ENCODE peak calls at places on chromosomes 4 and X, in nine cellular contexts. J is A549; M is pancreas; N is heart left ventricle; V is fibroblast of lung; A is right cardiac atrium; Q is naive thymus-derived CD4-positive, alpha-beta T cell; X is tibial nerve; O is kidney. F is an unnamed sample.

GRCh38 chr4:181601118-181601517 is 642.1 kb upstream of the TENM3 start:
- DNase-seq in X (no peak), M (no peak), Q (no peak), O (no peak), A (no peak), V (peak; percentile 64), J (no peak), N (no peak), F (no peak)

GRCh38 chr4:152975615-152976465 is 39.7 kb downstream of the FHDC1 start:
- DNase-seq in V (no peak), O (no peak), N (no peak), Q (no peak), X (no peak), M (no peak), A (no peak), J (no peak), F (no peak)

GRCh38 chrX:36414056-36414455 is 494.5 kb downstream of the CFAP47 start:
- DNase-seq in N (no peak), O (no peak), M (no peak), A (no peak), J (no peak), V (no peak), X (no peak), Q (no peak), F (no peak)

GRCh38 chrX:131763674-131764073 is 219.8 kb downstream of the OR13H1 start:
- DNase-seq in V (peak; percentile 65), O (no peak), X (no peak), N (peak; percentile 78), A (peak; percentile 76), J (peak; percentile 69), Q (peak; percentile 85), M (no peak), F (no peak)

GRCh38 chr4:132297346-132297745 is 851.7 kb upstream of the PCDH10 start:
- DNase-seq in O (no peak), M (no peak), V (peak; percentile 10), X (no peak), A (no peak), J (no peak), N (no peak), Q (no peak), F (no peak)

GRCh38 chrX:14802943-14803710 is 69.7 kb downstream of the FANCB start:
- DNase-seq in N (no peak), X (no peak), J (no peak), A (no peak), Q (no peak), M (no peak), V (peak; percentile 6), O (no peak), F (no peak)

GRCh38 chr4:185283723-185284122 is 74.3 kb downstream of the SNX25 start:
- DNase-seq in A (no peak), X (no peak), N (no peak), M (no peak), V (peak; percentile 58), O (no peak), J (no peak), Q (no peak), F (no peak)

GRCh38 chr4:182917182-182918043 is at the start of gene DCTD:
- DNase-seq in X (peak; percentile 63), O (peak; percentile 94), J (no peak), M (peak; percentile 90), V (peak; percentile 75), Q (peak; percentile 80), A (peak; percentile 93), N (peak; percentile 87), F (peak; percentile 72)

GRCh38 chr4:136643416-136643815 is 888.9 kb downstream of the PCDH18 start:
- DNase-seq in M (no peak), O (no peak), V (no peak), J (no peak), Q (no peak), N (no peak), X (no peak), A (no peak), F (no peak)

GRCh38 chr4:762211-763190 is 56.9 kb downstream of the PCGF3 start:
- DNase-seq in Q (no peak), X (no peak), M (peak; percentile 72), J (no peak), O (peak; percentile 60), N (peak; percentile 6), V (peak; percentile 31), A (no peak), F (no peak)

GRCh38 chr4:83297548-83298260 is 13.1 kb upstream of the COQ2 start:
- DNase-seq in O (no peak), V (no peak), J (no peak), A (no peak), Q (no peak), M (no peak), N (no peak), X (no peak), F (no peak)

GRCh38 chr4:174256277-174256713 is 27.2 kb downstream of the FBXO8 start:
- DNase-seq in Q (no peak), X (no peak), O (no peak), A (no peak), J (no peak), M (no peak), N (no peak), V (peak; percentile 70), F (no peak)

GRCh38 chr4:74370912-74371311 is 6.0 kb downstream of the EREG start:
- DNase-seq in A (no peak), N (no peak), M (no peak), Q (peak; percentile 24), X (no peak), O (no peak), V (peak; percentile 39), J (peak; percentile 20), F (no peak)

GRCh38 chr4:19002170-19002569 is 980.6 kb upstream of the LCORL start:
- DNase-seq in X (no peak), J (no peak), A (no peak), V (no peak), N (no peak), M (no peak), O (no peak), Q (no peak), F (no peak)

GRCh38 chr4:19010766-19011165 is 989.2 kb upstream of the LCORL start:
- DNase-seq in A (no peak), Q (no peak), X (no peak), J (no peak), M (no peak), O (no peak), N (no peak), V (no peak), F (no peak)

GRCh38 chr4:19009886-19010285 is 988.3 kb upstream of the LCORL start:
- DNase-seq in J (no peak), Q (no peak), X (no peak), N (no peak), O (no peak), M (no peak), A (no peak), V (no peak), F (no peak)

DNA sequence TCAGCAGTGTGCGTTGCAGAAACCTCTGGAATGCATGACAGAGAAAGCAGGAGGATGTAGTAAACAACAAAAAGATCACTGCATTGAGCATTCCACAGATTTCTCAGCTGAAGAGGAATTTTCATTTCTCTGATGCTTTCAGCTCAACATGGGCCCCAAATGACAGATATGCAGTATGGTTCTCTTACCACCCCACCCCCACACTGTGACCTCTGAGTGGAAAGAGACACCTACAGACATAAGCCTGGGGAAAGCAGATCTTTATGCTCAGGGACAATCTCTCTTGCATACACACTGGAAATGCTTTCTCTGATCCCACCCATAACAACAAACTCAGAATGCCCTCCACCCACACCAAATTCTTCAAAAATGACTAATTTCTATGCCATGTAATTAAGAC is 983.7 kb upstream of the LCORL start:
- DNase-seq in N (no peak), V (peak; percentile 69), X (no peak), O (no peak), J (no peak), A (no peak), Q (no peak), M (no peak), F (no peak)
- H3K9me3 ChIP-seq in N (no peaks in the 10 kb centered on the region), V (no peaks in the 10 kb centered on the region), X (no peaks in the 10 kb centered on the region), O (no peaks in the 10 kb centered on the region), J (no peaks in the 10 kb centered on the region), A (no peaks in the 10 kb centered on the region), Q (no peaks in the 10 kb centered on the region), M (no peaks in the 10 kb centered on the region), F (no peaks in the 10 kb centered on the region)

GRCh38 chrX:47446971-47447370 is 36.1 kb downstream of the ZNF41 start:
- DNase-seq in Q (no peak), A (no peak), O (no peak), N (no peak), X (no peak), M (no peak), J (no peak), V (no peak), F (no peak)

GRCh38 chrX:47452112-47452511 is 30.9 kb downstream of the ZNF41 start:
- DNase-seq in A (no peak), J (no peak), O (no peak), M (no peak), X (no peak), Q (no peak), V (no peak), N (no peak), F (no peak)

GRCh38 chrX:47448165-47448806 is 34.7 kb downstream of the ZNF41 start:
- DNase-seq in A (no peak), O (no peak), X (no peak), J (no peak), M (no peak), Q (no peak), V (no peak), N (no peak), F (no peak)

GRCh38 chrX:47447607-47448006 is 35.4 kb downstream of the ZNF41 start:
- DNase-seq in X (no peak), V (no peak), Q (no peak), A (no peak), N (no peak), J (no peak), M (no peak), O (no peak), F (no peak)

GRCh38 chrX:47446431-47446830 is 36.6 kb downstream of the ZNF41 start:
- DNase-seq in J (no peak), N (no peak), V (no peak), Q (no peak), A (no peak), M (no peak), O (no peak), X (no peak), F (no peak)
- H3K9me3 ChIP-seq in J (peaks cover 71% of the 10 kb centered on the region), N (no peaks in the 10 kb centered on the region), V (no peaks in the 10 kb centered on the region), Q (peaks cover 4% of the 10 kb centered on the region), A (no peaks in the 10 kb centered on the region), M (no peaks in the 10 kb centered on the region), O (peaks cover 24% of the 10 kb centered on the region), X (peaks cover 26% of the 10 kb centered on the region), F (peaks cover 13% of the 10 kb centered on the region)

GRCh38 chrX:70049406-70049805 is 332 bp downstream of the AWAT2 start:
- DNase-seq in O (no peak), A (no peak), V (no peak), J (no peak), N (no peak), X (no peak), M (no peak), Q (no peak), F (no peak)
- H3K9me3 ChIP-seq in O (no peaks in the 10 kb centered on the region), A (no peaks in the 10 kb centered on the region), V (no peaks in the 10 kb centered on the region), J (no peaks in the 10 kb centered on the region), N (no peaks in the 10 kb centered on the region), X (no peaks in the 10 kb centered on the region), M (no peaks in the 10 kb centered on the region), Q (no peaks in the 10 kb centered on the region), F (no peaks in the 10 kb centered on the region)

DNA sequence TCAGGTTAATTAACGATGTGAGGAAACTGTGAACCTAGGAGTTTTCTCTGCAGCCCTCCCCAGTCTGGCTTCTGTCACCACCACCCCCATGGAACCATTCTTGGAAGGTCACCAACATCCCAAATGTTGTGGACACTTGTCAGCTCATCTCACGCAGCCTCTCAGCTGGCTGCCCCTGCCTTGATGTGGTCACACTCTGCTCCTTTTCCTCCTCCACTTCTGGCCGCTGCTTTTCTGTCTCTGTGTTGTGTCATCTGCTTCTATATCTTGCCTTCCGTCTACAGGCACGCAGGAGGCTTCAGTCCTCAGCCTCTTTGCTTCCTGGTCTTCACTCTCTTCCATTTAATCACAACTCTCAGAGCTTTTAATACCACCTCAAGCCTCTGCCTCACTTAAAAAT is 371.5 kb upstream of the SLIT2 start:
- DNase-seq in Q (no peak), O (no peak), A (peak; percentile 69), V (no peak), J (no peak), N (peak; percentile 24), M (no peak), X (no peak), F (no peak)
- H3K9me3 ChIP-seq in Q (no peaks in the 10 kb centered on the region), O (no peaks in the 10 kb centered on the region), A (no peaks in the 10 kb centered on the region), V (no peaks in the 10 kb centered on the region), J (no peaks in the 10 kb centered on the region), N (no peaks in the 10 kb centered on the region), M (no peaks in the 10 kb centered on the region), X (no peaks in the 10 kb centered on the region), F (no peaks in the 10 kb centered on the region)